ENCODE peak calls at places on chromosomes 1 and 21, in four cellular contexts. T is K562, K is HepG2, Y is WTC11. J is an unnamed sample.

GRCh38 chr21:35252831-35253230 is 203.7 kb upstream of the RUNX1 start:
- DNase-seq in T (no peak), K (no peak), Y (no peak), J (no peak)

GRCh38 chr21:46080171-46081021 is 17.5 kb upstream of the COL6A2 start:
- DNase-seq in T (no peak), K (no peak), Y (no peak), J (no peak)

GRCh38 chr1:168585191-168585590 is 8.8 kb downstream of the XCL1 start:
- DNase-seq in T (no peak), K (no peak), Y (no peak), J (no peak)

GRCh38 chr1:26771643-26772321 is 16.0 kb upstream of the PIGV start:
- DNase-seq in T (peak), K (peak), Y (no peak), J (peak)

GRCh38 chr1:87392241-87393192 is 63.8 kb downstream of the LMO4 start:
- DNase-seq in T (no peak), K (no peak), Y (no peak), J (no peak)

GRCh38 chr1:64962447-64962846 is 3.9 kb downstream of the JAK1 start:
- DNase-seq in T (no peak), K (no peak), Y (no peak), J (no peak)

GRCh38 chr1:7280257-7280656 is 490.8 kb upstream of the VAMP3 start:
- DNase-seq in T (no peak), K (no peak), Y (no peak), J (no peak)

GRCh38 chr1:87219626-87220025 is 109.1 kb upstream of the LMO4 start:
- DNase-seq in T (no peak), K (no peak), Y (no peak), J (no peak)

GRCh38 chr1:12542596-12543592 is 75.1 kb downstream of the DHRS3 start:
- DNase-seq in T (no peak), K (no peak), Y (no peak), J (peak)

GRCh38 chr1:21534674-21535378 is 25.6 kb downstream of the ALPL start:
- DNase-seq in T (peak), K (peak), Y (peak), J (peak)

GRCh38 chr1:74480068-74480467 is 32.3 kb downstream of the LRRC53 start:
- DNase-seq in T (no peak), K (no peak), Y (no peak), J (no peak)

GRCh38 chr1:1361982-1362423 is 3.6 kb upstream of the MXRA8 start:
- DNase-seq in T (no peak), K (peak), Y (peak), J (no peak)

GRCh38 chr1:155064109-155064812 is 721 bp downstream of the EFNA4 start:
- DNase-seq in T (no peak), K (peak), Y (no peak), J (peak)

GRCh38 chr1:170309389-170310013 is 163.7 kb downstream of the NTMT2 start:
- DNase-seq in T (no peak), K (no peak), Y (no peak), J (no peak)

GRCh38 chr1:10968411-10968826 is 44.0 kb upstream of the TARDBP start:
- DNase-seq in T (no peak), K (no peak), Y (no peak), J (no peak)

GRCh38 chr1:50841791-50842387 is 118.2 kb downstream of the FAF1 start:
- DNase-seq in T (no peak), K (peak), Y (no peak), J (no peak)

GRCh38 chr1:86515597-86515996 is 31.3 kb upstream of the CLCA4 start:
- DNase-seq in T (peak), K (peak), Y (peak), J (peak)

GRCh38 chr1:7535016-7535415 is 236.1 kb upstream of the VAMP3 start:
- DNase-seq in T (no peak), K (no peak), Y (no peak), J (no peak)

GRCh38 chr1:241475688-241476087 is 43.9 kb downstream of the FH start:
- DNase-seq in T (no peak), K (no peak), Y (no peak), J (no peak)

GRCh38 chr1:215539803-215540575 is 27.1 kb upstream of the KCTD3 start:
- DNase-seq in T (no peak), K (no peak), Y (no peak), J (no peak)

GRCh38 chr1:212225871-212226302 is 59.3 kb upstream of the PPP2R5A start:
- DNase-seq in T (no peak), K (peak), Y (no peak), J (no peak)

GRCh38 chr1:39562886-39563285 is 13.7 kb downstream of the PABPC4 start:
- DNase-seq in T (no peak), K (no peak), Y (no peak), J (no peak)

GRCh38 chr1:96992871-96993270 is 271.3 kb downstream of the PTBP2 start:
- DNase-seq in T (no peak), K (no peak), Y (no peak), J (no peak)

GRCh38 chr21:27772816-27773215 is 805.9 kb upstream of the ADAMTS5 start:
- DNase-seq in T (no peak), K (no peak), Y (no peak), J (no peak)

GRCh38 chr1:228275435-228276342 is 67.8 kb downstream of the OBSCN start:
- DNase-seq in T (peak), K (no peak), Y (peak), J (peak)

GRCh38 chr1:58060548-58061170 is 485.9 kb downstream of the OMA1 start:
- DNase-seq in T (no peak), K (no peak), Y (no peak), J (no peak)

GRCh38 chr1:207603777-207604176 is 41.2 kb upstream of the CR1L start:
- DNase-seq in T (no peak), K (peak), Y (no peak), J (no peak)

GRCh38 chr1:55478742-55479141 is 263.6 kb upstream of the USP24 start:
- DNase-seq in T (no peak), K (peak), Y (no peak), J (peak)

GRCh38 chr1:39116868-39117728 is 87.4 kb upstream of the MACF1 start:
- DNase-seq in T (peak), K (peak), Y (no peak), J (no peak)

GRCh38 chr1:173628888-173629287 is 6.2 kb upstream of the TEX50 start:
- DNase-seq in T (no peak), K (no peak), Y (no peak), J (no peak)

GRCh38 chr1:23403038-23403336 is 21.6 kb downstream of the TCEA3 start:
- DNase-seq in T (peak), K (no peak), Y (no peak), J (no peak)

GRCh38 chr21:33682992-33683627 is 40.8 kb downstream of the ITSN1 start:
- DNase-seq in T (no peak), K (peak), Y (no peak), J (no peak)

GRCh38 chr21:17370750-17371325 is 142.0 kb upstream of the CXADR start:
- DNase-seq in T (no peak), K (no peak), Y (no peak), J (no peak)

DNA sequence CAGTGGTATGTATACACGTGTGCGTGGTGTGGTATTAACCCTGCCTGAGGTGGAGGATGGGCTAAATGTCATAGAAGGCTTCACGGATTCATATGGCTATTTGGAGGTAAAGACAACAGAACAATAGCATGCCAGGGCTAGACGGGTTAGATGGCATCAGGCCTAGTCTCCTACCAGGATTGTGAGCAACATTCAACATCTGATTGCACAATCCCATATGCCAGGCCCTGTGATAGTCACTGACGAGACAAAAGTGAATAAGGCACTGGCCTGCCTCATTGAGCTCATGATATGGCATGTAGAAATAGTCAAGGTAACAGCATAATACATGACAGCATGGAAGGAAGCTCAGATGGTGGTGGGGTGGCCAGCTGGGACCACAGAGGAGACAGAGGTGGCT is 167.1 kb upstream of the BEND5 start:
- DNase-seq in T (no peak), K (no peak), Y (no peak), J (no peak)
- TF ChIP-seq ELF4 in T (no peak), K (no peak), Y (no peak), J (no peak)

DNA sequence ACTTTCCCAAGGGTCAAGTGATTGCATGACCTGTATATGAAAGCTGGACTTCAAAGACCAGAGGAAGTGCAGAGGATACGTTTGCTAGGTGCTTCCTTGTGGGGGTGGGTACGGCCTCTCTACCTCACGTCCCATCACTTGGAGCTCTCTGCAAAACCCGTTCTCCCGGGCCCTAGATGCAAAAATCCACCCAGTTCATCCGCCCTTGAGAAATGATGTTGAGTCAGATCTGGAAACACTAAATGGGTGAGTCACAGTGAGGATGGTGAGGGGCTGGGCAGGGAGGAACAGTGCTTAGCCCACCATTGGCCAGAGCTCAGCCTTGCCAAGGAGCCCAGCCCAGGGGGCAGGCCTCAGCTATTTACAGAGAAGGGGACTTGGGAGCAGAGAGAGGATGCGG is 14.5 kb downstream of the ARHGEF10L start:
- DNase-seq in T (no peak), K (no peak), Y (no peak), J (no peak)
- TF ChIP-seq ELF4 in T (no peak), K (no peak), Y (no peak), J (no peak)

DNA sequence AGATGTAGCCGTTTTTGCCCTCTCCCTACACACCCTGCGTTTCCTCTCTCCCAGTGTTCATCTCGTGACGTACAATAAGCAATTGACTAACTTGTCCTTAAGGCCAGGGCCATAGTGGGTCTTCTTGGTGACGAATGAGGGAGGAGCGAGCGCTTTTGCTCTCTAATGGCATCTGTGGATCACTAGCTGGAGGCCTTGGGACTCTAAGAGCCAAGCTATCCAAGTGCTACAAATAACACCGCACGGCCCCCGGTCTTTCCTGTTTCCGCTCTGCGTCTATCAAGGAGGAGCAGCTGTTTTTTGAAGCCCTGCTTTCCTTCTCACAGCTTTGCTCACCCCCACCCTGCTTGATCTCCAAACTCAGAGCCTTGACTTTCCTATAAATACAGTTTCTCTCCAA is 25.2 kb downstream of the EVA1C start:
- DNase-seq in T (no peak), K (no peak), Y (no peak), J (no peak)
- TF ChIP-seq ELF4 in T (no peak), K (no peak), Y (no peak), J (no peak)

GRCh38 chr1:206442101-206442500 is 28.2 kb upstream of the IKBKE start:
- DNase-seq in T (no peak), K (no peak), Y (no peak), J (no peak)
- TF ChIP-seq ELF4 in T (no peak), K (no peak), Y (no peak), J (no peak)

DNA sequence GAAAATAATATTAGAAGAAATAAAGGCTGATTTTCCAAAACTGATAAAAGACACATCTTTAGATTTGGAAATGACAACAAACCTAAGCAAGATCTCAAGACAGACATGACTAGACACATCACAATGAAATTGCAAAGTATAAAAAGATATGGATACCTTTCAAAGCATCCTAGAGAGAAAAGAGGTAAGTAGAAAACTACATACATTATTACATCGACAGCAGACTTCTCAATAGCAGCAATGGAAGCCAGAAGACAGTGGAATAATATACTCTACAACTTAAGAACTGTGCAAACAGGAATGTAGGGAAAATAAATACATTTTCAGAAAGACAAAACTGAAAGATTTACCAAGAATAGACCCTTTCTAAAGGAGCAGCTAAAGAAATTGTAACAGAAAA is 50.2 kb downstream of the DENND1B start:
- DNase-seq in T (peak), K (peak), Y (no peak), J (no peak)
- TF ChIP-seq ELF4 in T (no peak), K (no peak), Y (no peak), J (no peak)

DNA sequence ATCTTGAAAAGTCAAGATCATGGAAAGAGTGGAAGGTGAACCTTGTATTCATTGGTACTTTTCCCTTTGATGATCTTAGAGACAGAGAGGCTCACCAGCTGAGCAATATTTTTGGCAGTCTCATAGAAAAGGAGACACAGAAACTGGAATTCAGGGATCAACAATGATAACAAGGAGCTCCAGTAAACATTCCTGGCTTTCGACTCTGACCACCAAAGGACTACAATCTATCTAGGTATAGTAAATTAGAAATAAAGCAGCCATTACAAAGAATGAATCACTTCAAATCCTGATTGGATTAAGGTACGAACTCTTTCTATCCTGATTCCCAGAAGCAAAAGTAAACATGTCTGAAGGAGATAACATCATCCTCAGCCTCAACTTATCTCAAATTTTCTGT is 615.4 kb downstream of the KIF26B start:
- DNase-seq in T (no peak), K (no peak), Y (no peak), J (no peak)
- TF ChIP-seq ELF4 in T (no peak), K (no peak), Y (no peak), J (no peak)

GRCh38 chr1:3922201-3922725 is 22.2 kb upstream of the C1orf174 start:
- DNase-seq in T (peak), K (no peak), Y (no peak), J (no peak)
- TF ChIP-seq ELF4 in T (no peak), K (no peak), Y (no peak), J (no peak)

GRCh38 chr1:185672719-185673360 is 61.4 kb upstream of the HMCN1 start:
- DNase-seq in T (no peak), K (no peak), Y (no peak), J (no peak)
- TF ChIP-seq ELF4 in T (no peak), K (no peak), Y (no peak), J (no peak)